ENCODE peak calls at places on chromosomes 5 and 9, in four cellular contexts. One of them, this sample, is unnamed.

GRCh38 chr9:91712811-91713210 is 237.2 kb downstream of the ROR2 start:
- DNase-seq in GM12878: no peak
- DNase-seq in transverse colon: no peak
- DNase-seq in GM12891: no peak
- DNase-seq in this sample: no peak

GRCh38 chr5:131194725-131195124 is 24.0 kb downstream of the LYRM7 start:
- DNase-seq in GM12878: no peak
- DNase-seq in transverse colon: peak; percentile 14
- DNase-seq in GM12891: no peak
- DNase-seq in this sample: no peak

GRCh38 chr5:149413477-149414210 is 34.6 kb upstream of the IL17B start:
- DNase-seq in GM12878: no peak
- DNase-seq in transverse colon: no peak
- DNase-seq in GM12891: no peak
- DNase-seq in this sample: no peak

GRCh38 chr9:76751011-76751410 is 13.2 kb upstream of the PCA3 start:
- DNase-seq in GM12878: no peak
- DNase-seq in transverse colon: no peak
- DNase-seq in GM12891: no peak
- DNase-seq in this sample: no peak

GRCh38 chr5:90014420-90014819 is 395.1 kb downstream of the CETN3 start:
- DNase-seq in GM12878: peak; percentile 62
- DNase-seq in transverse colon: no peak
- DNase-seq in GM12891: no peak
- DNase-seq in this sample: no peak

GRCh38 chr5:157342822-157343402 is 77.0 kb downstream of the CYFIP2 start:
- DNase-seq in GM12878: no peak
- DNase-seq in transverse colon: peak; percentile 22
- DNase-seq in GM12891: peak; percentile 31
- DNase-seq in this sample: peak; percentile 32

GRCh38 chr5:83430130-83431010 is 41.2 kb upstream of the VCAN start:
- DNase-seq in GM12878: peak; percentile 21
- DNase-seq in transverse colon: peak; percentile 53
- DNase-seq in GM12891: peak; percentile 27
- DNase-seq in this sample: peak; percentile 10

GRCh38 chr5:57002959-57003485 is 51.1 kb upstream of the MIER3 start:
- DNase-seq in GM12878: no peak
- DNase-seq in transverse colon: no peak
- DNase-seq in GM12891: no peak
- DNase-seq in this sample: no peak

GRCh38 chr5:16656561-16657191 is 39.9 kb upstream of the RETREG1 start:
- DNase-seq in GM12878: no peak
- DNase-seq in transverse colon: no peak
- DNase-seq in GM12891: no peak
- DNase-seq in this sample: no peak

GRCh38 chr5:96816430-96816939 is 8.7 kb upstream of the ERAP1 start:
- DNase-seq in GM12878: peak; percentile 90
- DNase-seq in transverse colon: peak; percentile 35
- DNase-seq in GM12891: no peak
- DNase-seq in this sample: no peak

GRCh38 chr9:90860826-90861225 is 59.2 kb downstream of the SYK start:
- DNase-seq in GM12878: no peak
- DNase-seq in transverse colon: no peak
- DNase-seq in GM12891: no peak
- DNase-seq in this sample: no peak

GRCh38 chr9:133916159-133916541 is 76.0 kb downstream of the VAV2 start:
- DNase-seq in GM12878: no peak
- DNase-seq in transverse colon: no peak
- DNase-seq in GM12891: no peak
- DNase-seq in this sample: no peak

GRCh38 chr9:94817291-94818195 is 91.0 kb downstream of the AOPEP start:
- DNase-seq in GM12878: no peak
- DNase-seq in transverse colon: no peak
- DNase-seq in GM12891: no peak
- DNase-seq in this sample: no peak

GRCh38 chr9:534886-535285 is 306.6 kb upstream of the DMRT1 start:
- DNase-seq in GM12878: no peak
- DNase-seq in transverse colon: peak; percentile 45
- DNase-seq in GM12891: no peak
- DNase-seq in this sample: no peak

GRCh38 chr9:35789541-35789940 is 1.9 kb upstream of the NPR2 start:
- DNase-seq in GM12878: no peak
- DNase-seq in transverse colon: no peak
- DNase-seq in GM12891: no peak
- DNase-seq in this sample: no peak

GRCh38 chr5:78377056-78377717 is 16.8 kb downstream of the SCAMP1 start:
- DNase-seq in GM12878: no peak
- DNase-seq in transverse colon: no peak
- DNase-seq in GM12891: no peak
- DNase-seq in this sample: no peak

GRCh38 chr5:75869891-75870290 is 152.7 kb upstream of the POC5 start:
- DNase-seq in GM12878: no peak
- DNase-seq in transverse colon: no peak
- DNase-seq in GM12891: no peak
- DNase-seq in this sample: no peak

GRCh38 chr5:96004754-96005153 is 43.1 kb upstream of the ELL2 start:
- DNase-seq in GM12878: no peak
- DNase-seq in transverse colon: no peak
- DNase-seq in GM12891: no peak
- DNase-seq in this sample: no peak

GRCh38 chr9:114276908-114277821 is 45.7 kb upstream of the ORM1 start:
- DNase-seq in GM12878: no peak
- DNase-seq in transverse colon: no peak
- DNase-seq in GM12891: no peak
- DNase-seq in this sample: no peak

GRCh38 chr5:142959683-142960308 is 189.6 kb downstream of the ARHGAP26 start:
- DNase-seq in GM12878: no peak
- DNase-seq in transverse colon: no peak
- DNase-seq in GM12891: no peak
- DNase-seq in this sample: no peak

DNA sequence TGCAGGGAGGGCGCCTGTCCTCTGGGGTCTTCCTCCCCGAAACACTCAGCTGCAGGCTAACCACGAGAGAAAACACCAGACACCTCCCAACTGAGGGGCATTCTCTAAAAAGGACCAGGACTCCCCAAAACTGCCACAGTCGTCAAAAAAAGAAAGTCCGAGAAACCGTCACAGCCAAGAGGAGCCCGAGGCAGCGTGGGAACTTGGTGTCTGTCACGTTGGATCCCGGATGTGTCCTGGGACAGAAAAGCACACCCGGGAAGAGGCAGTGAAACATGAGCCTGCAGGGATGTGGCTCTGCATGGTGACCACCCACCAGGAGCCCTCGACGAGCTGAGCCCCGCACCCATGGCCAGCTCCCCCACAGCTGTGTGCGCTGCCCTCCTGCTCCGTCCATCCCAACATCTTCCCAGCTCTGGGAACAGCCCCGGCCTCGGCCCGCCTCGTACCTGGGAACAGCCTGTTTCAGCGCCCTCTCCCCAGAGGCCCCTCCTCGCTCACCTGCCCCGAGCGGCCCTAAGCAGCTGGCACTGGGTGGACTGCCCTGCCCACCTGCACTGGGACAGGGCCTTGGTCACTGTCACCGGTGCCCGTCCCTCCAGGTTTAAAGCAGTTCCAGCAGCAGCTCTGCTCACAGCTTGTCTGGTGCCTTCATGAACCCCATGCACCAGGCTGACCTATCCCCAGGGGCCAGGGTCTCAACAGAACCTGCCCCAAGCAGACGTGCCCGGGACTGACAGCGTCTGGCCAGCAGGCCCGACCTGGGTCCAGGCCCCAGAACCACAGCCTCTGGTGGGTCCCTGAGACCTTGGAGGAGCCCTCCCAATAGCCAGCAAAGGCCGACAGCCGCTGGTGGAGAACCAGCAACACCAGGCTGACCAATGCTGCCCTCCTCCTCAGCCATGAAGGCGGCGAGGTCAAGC is 10.9 kb downstream of the SLC12A7 start:
- DNase-seq in GM12878: no peak
- DNase-seq in transverse colon: no peak
- DNase-seq in GM12891: no peak
- DNase-seq in this sample: no peak
- TF ChIP-seq POLR2AphosphoS5 in GM12878: no peak
- TF ChIP-seq POLR2AphosphoS5 in transverse colon: no peak
- TF ChIP-seq POLR2AphosphoS5 in GM12891: no peak
- TF ChIP-seq POLR2AphosphoS5 in this sample: no peak

DNA sequence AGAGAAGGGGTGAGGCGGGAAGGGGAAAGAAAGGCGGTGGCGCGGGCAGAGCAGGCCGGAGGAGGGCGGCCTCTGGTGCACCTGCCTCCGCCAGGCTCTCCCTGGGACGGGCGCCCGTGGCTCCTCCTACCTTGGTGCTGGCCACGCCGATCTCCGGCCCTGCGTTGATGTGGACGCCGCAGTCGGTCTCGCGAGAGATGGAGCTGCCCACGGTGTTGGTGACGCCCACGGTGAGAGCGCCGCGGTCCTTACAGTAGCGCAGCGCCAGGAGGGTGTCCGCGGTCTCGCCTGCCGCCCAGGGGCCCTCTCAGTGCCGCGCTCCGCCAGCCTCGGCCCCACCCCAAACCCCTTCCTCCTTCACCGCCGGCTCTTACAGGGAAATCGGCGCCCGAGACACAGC is 21.8 kb upstream of the MAPK9 start:
- DNase-seq in GM12878: no peak
- DNase-seq in transverse colon: no peak
- DNase-seq in GM12891: no peak
- DNase-seq in this sample: no peak
- TF ChIP-seq POLR2AphosphoS5 in GM12878: no peak
- TF ChIP-seq POLR2AphosphoS5 in transverse colon: no peak
- TF ChIP-seq POLR2AphosphoS5 in GM12891: no peak
- TF ChIP-seq POLR2AphosphoS5 in this sample: no peak

DNA sequence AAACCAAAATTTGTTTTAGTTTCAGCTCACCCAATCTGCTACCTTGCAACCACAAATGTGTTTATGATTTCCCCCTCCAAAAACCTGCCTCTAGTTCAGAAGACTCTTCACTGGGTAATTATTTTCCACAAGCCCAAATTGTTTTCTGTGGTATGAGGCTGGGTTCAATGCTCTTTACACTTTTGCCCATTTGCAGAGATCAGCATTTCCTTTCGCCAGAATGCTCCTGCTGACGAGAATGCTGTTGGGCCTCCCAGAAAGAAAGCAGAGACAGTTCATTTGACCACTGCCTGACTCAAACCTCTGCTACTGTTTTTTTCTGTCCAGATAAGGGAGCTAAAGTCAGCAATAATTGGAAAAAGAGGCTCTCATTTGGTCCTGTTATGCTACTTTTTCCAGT is 427.3 kb downstream of the PDE4D start:
- DNase-seq in GM12878: no peak
- DNase-seq in transverse colon: no peak
- DNase-seq in GM12891: no peak
- DNase-seq in this sample: no peak
- TF ChIP-seq POLR2AphosphoS5 in GM12878: no peak
- TF ChIP-seq POLR2AphosphoS5 in transverse colon: no peak
- TF ChIP-seq POLR2AphosphoS5 in GM12891: no peak
- TF ChIP-seq POLR2AphosphoS5 in this sample: no peak

GRCh38 chr5:145470382-145470979 is 364.7 kb downstream of the PRELID2 start:
- DNase-seq in GM12878: no peak
- DNase-seq in transverse colon: no peak
- DNase-seq in GM12891: no peak
- DNase-seq in this sample: no peak
- TF ChIP-seq POLR2AphosphoS5 in GM12878: no peak
- TF ChIP-seq POLR2AphosphoS5 in transverse colon: no peak
- TF ChIP-seq POLR2AphosphoS5 in GM12891: no peak
- TF ChIP-seq POLR2AphosphoS5 in this sample: no peak

GRCh38 chr5:92884464-92884863 is 696.6 kb downstream of the NR2F1-AS1 start:
- DNase-seq in GM12878: no peak
- DNase-seq in transverse colon: no peak
- DNase-seq in GM12891: no peak
- DNase-seq in this sample: no peak
- TF ChIP-seq POLR2AphosphoS5 in GM12878: no peak
- TF ChIP-seq POLR2AphosphoS5 in transverse colon: no peak
- TF ChIP-seq POLR2AphosphoS5 in GM12891: no peak
- TF ChIP-seq POLR2AphosphoS5 in this sample: no peak

GRCh38 chr9:136616307-136616635 is 46.4 kb upstream of the EGFL7 start:
- DNase-seq in GM12878: no peak
- DNase-seq in transverse colon: no peak
- DNase-seq in GM12891: no peak
- DNase-seq in this sample: no peak
- TF ChIP-seq POLR2AphosphoS5 in GM12878: no peak
- TF ChIP-seq POLR2AphosphoS5 in transverse colon: no peak
- TF ChIP-seq POLR2AphosphoS5 in GM12891: no peak
- TF ChIP-seq POLR2AphosphoS5 in this sample: no peak

GRCh38 chr9:135126480-135127187 is 39.2 kb downstream of the OLFM1 start:
- DNase-seq in GM12878: no peak
- DNase-seq in transverse colon: no peak
- DNase-seq in GM12891: no peak
- DNase-seq in this sample: no peak
- TF ChIP-seq POLR2AphosphoS5 in GM12878: no peak
- TF ChIP-seq POLR2AphosphoS5 in transverse colon: no peak
- TF ChIP-seq POLR2AphosphoS5 in GM12891: no peak
- TF ChIP-seq POLR2AphosphoS5 in this sample: no peak

DNA sequence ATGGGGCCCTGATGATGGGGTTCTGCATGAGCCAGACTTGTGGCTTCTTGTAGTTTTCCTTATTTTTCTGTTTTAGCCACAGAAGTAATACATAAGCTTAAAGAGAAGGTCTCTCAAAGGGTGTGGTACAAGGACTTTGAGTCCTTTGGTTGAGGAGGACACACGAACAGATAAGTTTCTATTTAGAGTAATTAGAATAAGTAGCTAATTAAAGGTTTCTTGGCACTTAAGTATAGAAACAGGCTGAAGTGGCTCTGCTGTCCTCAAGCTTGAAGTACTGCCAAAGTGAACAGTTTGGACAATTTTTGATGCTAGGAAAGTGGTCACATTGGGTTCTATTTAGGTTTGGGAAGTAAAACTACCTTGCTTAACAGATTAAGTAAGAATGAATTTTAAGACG is 278.2 kb upstream of the MPDZ start:
- DNase-seq in GM12878: no peak
- DNase-seq in transverse colon: no peak
- DNase-seq in GM12891: no peak
- DNase-seq in this sample: no peak
- TF ChIP-seq POLR2AphosphoS5 in GM12878: no peak
- TF ChIP-seq POLR2AphosphoS5 in transverse colon: no peak
- TF ChIP-seq POLR2AphosphoS5 in GM12891: no peak
- TF ChIP-seq POLR2AphosphoS5 in this sample: no peak

GRCh38 chr5:73119492-73120157 is 750 bp upstream of the TMEM171 start:
- DNase-seq in GM12878: no peak
- DNase-seq in transverse colon: peak; percentile 75
- DNase-seq in GM12891: no peak
- DNase-seq in this sample: no peak
- TF ChIP-seq POLR2AphosphoS5 in GM12878: no peak
- TF ChIP-seq POLR2AphosphoS5 in transverse colon: no peak
- TF ChIP-seq POLR2AphosphoS5 in GM12891: no peak
- TF ChIP-seq POLR2AphosphoS5 in this sample: no peak

GRCh38 chr9:130448035-130448624 is 3.4 kb downstream of the ASS1 start:
- DNase-seq in GM12878: no peak
- DNase-seq in transverse colon: no peak
- DNase-seq in GM12891: no peak
- DNase-seq in this sample: no peak
- TF ChIP-seq POLR2AphosphoS5 in GM12878: no peak
- TF ChIP-seq POLR2AphosphoS5 in transverse colon: no peak
- TF ChIP-seq POLR2AphosphoS5 in GM12891: no peak
- TF ChIP-seq POLR2AphosphoS5 in this sample: no peak

This sample was measured in GM12892.